ENCODE peak calls at places on chromosomes 4 and X, in five cellular contexts. One of them, this sample, is unnamed.
A peak's percentile ranks its signal among the peaks of the same experiment; 100 is the strongest.

GRCh38 chrX:45011131-45011530 is 138.1 kb downstream of the KDM6A start:
- DNase-seq in H9: no peak
- DNase-seq in cardiac muscle cell: peak; percentile 20
- DNase-seq in fibroblast of lung: peak; percentile 89
- DNase-seq in PC-3: peak; percentile 85
- DNase-seq in this sample: no peak

GRCh38 chr4:129095811-129096454 is at the start of gene C4orf33:
- DNase-seq in H9: peak; percentile 74
- DNase-seq in cardiac muscle cell: peak; percentile 81
- DNase-seq in fibroblast of lung: peak; percentile 69
- DNase-seq in PC-3: peak; percentile 66
- DNase-seq in this sample: peak; percentile 71

GRCh38 chr4:176769519-176769918 is 23.2 kb downstream of the VEGFC start:
- DNase-seq in H9: no peak
- DNase-seq in cardiac muscle cell: peak; percentile 91
- DNase-seq in fibroblast of lung: peak; percentile 98
- DNase-seq in PC-3: peak; percentile 82
- DNase-seq in this sample: no peak

GRCh38 chr4:680931-681645 is 6.7 kb downstream of the MYL5 start:
- DNase-seq in H9: peak; percentile 77
- DNase-seq in cardiac muscle cell: peak; percentile 53
- DNase-seq in fibroblast of lung: no peak
- DNase-seq in PC-3: peak; percentile 52
- DNase-seq in this sample: peak; percentile 62

GRCh38 chrX:95056901-95057300 is 1382.9 kb downstream of the FAM133A start:
- DNase-seq in H9: no peak
- DNase-seq in cardiac muscle cell: peak; percentile 30
- DNase-seq in fibroblast of lung: peak; percentile 37
- DNase-seq in PC-3: peak; percentile 46
- DNase-seq in this sample: no peak

GRCh38 chr4:75189976-75190375 is 257.1 kb downstream of the PARM1 start:
- DNase-seq in H9: no peak
- DNase-seq in cardiac muscle cell: no peak
- DNase-seq in fibroblast of lung: no peak
- DNase-seq in PC-3: no peak
- DNase-seq in this sample: no peak

GRCh38 chr4:150173420-150173819 is 95.2 kb downstream of the DCLK2 start:
- DNase-seq in H9: no peak
- DNase-seq in cardiac muscle cell: no peak
- DNase-seq in fibroblast of lung: peak; percentile 72
- DNase-seq in PC-3: no peak
- DNase-seq in this sample: no peak

GRCh38 chr4:3711183-3712111 is 54.7 kb upstream of the ADRA2C start:
- DNase-seq in H9: no peak
- DNase-seq in cardiac muscle cell: no peak
- DNase-seq in fibroblast of lung: no peak
- DNase-seq in PC-3: no peak
- DNase-seq in this sample: no peak

GRCh38 chr4:153232768-153233167 is 28.5 kb downstream of the TRIM2 start:
- DNase-seq in H9: peak; percentile 83
- DNase-seq in cardiac muscle cell: no peak
- DNase-seq in fibroblast of lung: no peak
- DNase-seq in PC-3: peak; percentile 38
- DNase-seq in this sample: no peak

GRCh38 chrX:154797006-154797405 is 8.3 kb downstream of the MPP1 start:
- DNase-seq in H9: no peak
- DNase-seq in cardiac muscle cell: peak; percentile 21
- DNase-seq in fibroblast of lung: peak; percentile 27
- DNase-seq in PC-3: peak; percentile 20
- DNase-seq in this sample: no peak

GRCh38 chrX:148804579-148804978 is 304.2 kb downstream of the AFF2 start:
- DNase-seq in H9: no peak
- DNase-seq in cardiac muscle cell: no peak
- DNase-seq in fibroblast of lung: no peak
- DNase-seq in PC-3: no peak
- DNase-seq in this sample: no peak

GRCh38 chr4:183960912-183961569 is 55.9 kb downstream of the STOX2 start:
- DNase-seq in H9: no peak
- DNase-seq in cardiac muscle cell: no peak
- DNase-seq in fibroblast of lung: no peak
- DNase-seq in PC-3: peak; percentile 24
- DNase-seq in this sample: no peak
- H3K27me3 ChIP-seq in H9: no peaks in the 10 kb centered on the region
- H3K27me3 ChIP-seq in cardiac muscle cell: no peaks in the 10 kb centered on the region
- H3K27me3 ChIP-seq in fibroblast of lung: no peaks in the 10 kb centered on the region
- H3K27me3 ChIP-seq in PC-3: peaks cover 43% of the 10 kb centered on the region
- H3K27me3 ChIP-seq in this sample: no peaks in the 10 kb centered on the region

GRCh38 chr4:2255501-2256155 is 6.3 kb downstream of the MXD4 start:
- DNase-seq in H9: peak; percentile 33
- DNase-seq in cardiac muscle cell: peak; percentile 76
- DNase-seq in fibroblast of lung: peak; percentile 49
- DNase-seq in PC-3: no peak
- DNase-seq in this sample: no peak
- H3K4me1 ChIP-seq in H9: no peaks in the 10 kb centered on the region
- H3K4me1 ChIP-seq in cardiac muscle cell: no peaks in the 10 kb centered on the region
- H3K4me1 ChIP-seq in fibroblast of lung: peaks cover 11% of the 10 kb centered on the region
- H3K4me1 ChIP-seq in PC-3: peaks cover 2% of the 10 kb centered on the region
- H3K4me1 ChIP-seq in this sample: peaks cover 13% of the 10 kb centered on the region

GRCh38 chrX:40105791-40106676 is 8.3 kb upstream of the BCOR start:
- DNase-seq in H9: peak; percentile 87
- DNase-seq in cardiac muscle cell: peak; percentile 52
- DNase-seq in fibroblast of lung: peak; percentile 54
- DNase-seq in PC-3: peak; percentile 63
- DNase-seq in this sample: no peak

GRCh38 chrX:40103565-40104323 is 6.0 kb upstream of the BCOR start:
- DNase-seq in H9: no peak
- DNase-seq in cardiac muscle cell: no peak
- DNase-seq in fibroblast of lung: no peak
- DNase-seq in PC-3: no peak
- DNase-seq in this sample: no peak

GRCh38 chrX:40105016-40105790 is 7.4 kb upstream of the BCOR start:
- DNase-seq in H9: peak; percentile 63
- DNase-seq in cardiac muscle cell: peak; percentile 28
- DNase-seq in fibroblast of lung: peak; percentile 51
- DNase-seq in PC-3: no peak
- DNase-seq in this sample: no peak

GRCh38 chrX:40102393-40103381 is 4.9 kb upstream of the BCOR start:
- DNase-seq in H9: peak; percentile 58
- DNase-seq in cardiac muscle cell: no peak
- DNase-seq in fibroblast of lung: no peak
- DNase-seq in PC-3: no peak
- DNase-seq in this sample: no peak

DNA sequence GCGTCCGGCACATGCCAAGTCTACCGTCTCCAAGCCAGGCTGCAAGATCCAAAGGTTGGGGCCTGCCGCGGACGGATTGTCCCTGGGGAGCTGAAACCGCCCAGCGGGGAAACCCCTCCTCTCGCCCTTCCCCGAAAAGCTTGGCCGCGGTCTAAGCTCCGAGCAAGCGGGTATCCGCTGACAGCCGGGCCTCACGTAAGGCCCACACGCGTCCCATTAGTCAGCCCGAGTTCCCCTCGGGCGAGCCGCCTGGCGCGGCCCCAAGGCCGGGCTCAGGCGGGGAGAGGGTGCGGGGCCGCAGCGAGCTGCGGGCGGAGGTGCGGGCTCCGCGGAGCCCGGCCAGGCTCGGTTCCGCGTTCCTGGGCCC is 6.9 kb upstream of the BCOR start:
- DNase-seq in H9: no peak
- DNase-seq in cardiac muscle cell: peak; percentile 79
- DNase-seq in fibroblast of lung: peak; percentile 69
- DNase-seq in PC-3: peak; percentile 65
- DNase-seq in this sample: no peak
- H3K27me3 ChIP-seq in H9: peaks cover 48% of the 10 kb centered on the region
- H3K27me3 ChIP-seq in cardiac muscle cell: no peaks in the 10 kb centered on the region
- H3K27me3 ChIP-seq in fibroblast of lung: no peaks in the 10 kb centered on the region
- H3K27me3 ChIP-seq in PC-3: no peaks in the 10 kb centered on the region
- H3K27me3 ChIP-seq in this sample: no peaks in the 10 kb centered on the region

DNA sequence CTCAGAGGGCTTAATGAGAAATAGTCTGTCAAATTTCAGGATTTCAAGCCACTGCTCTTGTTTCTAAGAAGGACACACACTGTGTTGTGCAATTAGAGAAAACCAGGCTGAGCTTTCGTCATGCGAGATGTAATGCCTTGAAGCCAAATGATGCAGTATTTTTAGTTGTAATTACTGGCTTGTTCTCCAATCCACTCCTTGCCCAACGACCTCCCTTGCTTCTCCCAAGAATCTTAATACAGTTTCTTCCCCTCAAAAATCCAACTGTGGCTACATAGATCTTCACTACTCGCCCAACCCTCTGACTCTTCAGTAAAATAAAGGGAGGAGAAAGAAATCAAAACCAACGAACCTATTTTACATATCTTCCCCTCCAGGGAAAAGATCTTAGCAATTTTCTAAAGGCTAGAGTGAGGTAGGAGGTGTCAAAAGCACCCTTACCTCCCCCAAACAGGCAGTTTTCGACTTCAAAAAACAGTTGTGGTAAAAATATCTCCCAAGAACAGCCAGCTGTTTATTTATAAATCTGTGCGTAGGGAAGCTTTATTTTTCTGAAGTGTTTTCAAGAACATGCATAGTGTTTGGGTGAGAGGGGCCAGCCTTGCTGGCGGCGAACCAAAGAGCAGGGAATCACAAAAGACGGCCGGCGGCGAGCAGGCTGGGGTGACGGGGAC is 68.7 kb downstream of the MGST2 start:
- DNase-seq in H9: no peak
- DNase-seq in cardiac muscle cell: peak; percentile 89
- DNase-seq in fibroblast of lung: peak; percentile 46
- DNase-seq in PC-3: no peak
- DNase-seq in this sample: no peak
- H3K4me1 ChIP-seq in H9: peaks cover 6% of the 10 kb centered on the region
- H3K4me1 ChIP-seq in cardiac muscle cell: peaks cover 47% of the 10 kb centered on the region
- H3K4me1 ChIP-seq in fibroblast of lung: peaks cover 3% of the 10 kb centered on the region
- H3K4me1 ChIP-seq in PC-3: peaks cover 3% of the 10 kb centered on the region
- H3K4me1 ChIP-seq in this sample: peaks cover 4% of the 10 kb centered on the region

GRCh38 chr4:100880012-100880411 is 362.2 kb upstream of the EMCN start:
- DNase-seq in H9: no peak
- DNase-seq in cardiac muscle cell: peak; percentile 6
- DNase-seq in fibroblast of lung: peak; percentile 19
- DNase-seq in PC-3: no peak
- DNase-seq in this sample: no peak
- H3K27me3 ChIP-seq in H9: no peaks in the 10 kb centered on the region
- H3K27me3 ChIP-seq in cardiac muscle cell: no peaks in the 10 kb centered on the region
- H3K27me3 ChIP-seq in fibroblast of lung: no peaks in the 10 kb centered on the region
- H3K27me3 ChIP-seq in PC-3: no peaks in the 10 kb centered on the region
- H3K27me3 ChIP-seq in this sample: no peaks in the 10 kb centered on the region

GRCh38 chr4:184812181-184812542 is 13.6 kb downstream of the ACSL1 start:
- DNase-seq in H9: no peak
- DNase-seq in cardiac muscle cell: no peak
- DNase-seq in fibroblast of lung: no peak
- DNase-seq in PC-3: no peak
- DNase-seq in this sample: no peak

GRCh38 chr4:184812651-184813181 is 13.1 kb downstream of the ACSL1 start:
- DNase-seq in H9: no peak
- DNase-seq in cardiac muscle cell: peak; percentile 73
- DNase-seq in fibroblast of lung: peak; percentile 22
- DNase-seq in PC-3: peak; percentile 61
- DNase-seq in this sample: no peak

GRCh38 chr4:184810720-184811119 is 15.0 kb downstream of the ACSL1 start:
- DNase-seq in H9: no peak
- DNase-seq in cardiac muscle cell: no peak
- DNase-seq in fibroblast of lung: no peak
- DNase-seq in PC-3: no peak
- DNase-seq in this sample: no peak

GRCh38 chr4:184808719-184809062 is 17.1 kb downstream of the ACSL1 start:
- DNase-seq in H9: no peak
- DNase-seq in cardiac muscle cell: no peak
- DNase-seq in fibroblast of lung: no peak
- DNase-seq in PC-3: no peak
- DNase-seq in this sample: no peak

GRCh38 chr4:184811484-184812180 is 14.1 kb downstream of the ACSL1 start:
- DNase-seq in H9: no peak
- DNase-seq in cardiac muscle cell: peak; percentile 68
- DNase-seq in fibroblast of lung: no peak
- DNase-seq in PC-3: no peak
- DNase-seq in this sample: no peak
- H3K4me1 ChIP-seq in H9: no peaks in the 10 kb centered on the region
- H3K4me1 ChIP-seq in cardiac muscle cell: peaks cover 52% of the 10 kb centered on the region
- H3K4me1 ChIP-seq in fibroblast of lung: peaks cover 4% of the 10 kb centered on the region
- H3K4me1 ChIP-seq in PC-3: peaks cover 66% of the 10 kb centered on the region
- H3K4me1 ChIP-seq in this sample: peaks cover 48% of the 10 kb centered on the region

DNA sequence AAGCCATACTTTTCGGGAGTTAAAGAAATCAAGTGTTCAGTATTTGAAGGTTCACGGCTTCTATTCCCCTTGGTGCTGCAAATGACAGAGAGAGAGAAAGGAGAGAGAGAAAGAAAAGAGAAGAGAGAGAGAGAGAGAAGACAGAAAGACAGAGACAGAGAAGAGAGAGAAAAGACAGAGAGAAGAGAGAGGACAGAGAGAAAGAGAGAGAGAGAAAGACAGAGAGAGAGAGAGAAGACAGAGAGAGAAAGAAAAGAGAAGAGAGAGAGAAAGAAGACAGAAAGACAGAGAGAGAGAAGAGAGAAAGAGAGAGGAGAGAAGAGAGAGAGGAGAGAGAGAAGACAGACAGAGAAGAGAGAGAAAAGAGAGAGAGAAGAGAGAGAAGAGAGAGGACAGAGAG is 8.5 kb upstream of the SHOX start:
- DNase-seq in H9: no peak
- DNase-seq in cardiac muscle cell: no peak
- DNase-seq in fibroblast of lung: no peak
- DNase-seq in PC-3: no peak
- DNase-seq in this sample: no peak
- H3K27me3 ChIP-seq in H9: peaks cover 91% of the 10 kb centered on the region
- H3K27me3 ChIP-seq in cardiac muscle cell: peaks cover 94% of the 10 kb centered on the region
- H3K27me3 ChIP-seq in fibroblast of lung: no peaks in the 10 kb centered on the region
- H3K27me3 ChIP-seq in PC-3: peaks cover 14% of the 10 kb centered on the region
- H3K27me3 ChIP-seq in this sample: peaks cover 21% of the 10 kb centered on the region

DNA sequence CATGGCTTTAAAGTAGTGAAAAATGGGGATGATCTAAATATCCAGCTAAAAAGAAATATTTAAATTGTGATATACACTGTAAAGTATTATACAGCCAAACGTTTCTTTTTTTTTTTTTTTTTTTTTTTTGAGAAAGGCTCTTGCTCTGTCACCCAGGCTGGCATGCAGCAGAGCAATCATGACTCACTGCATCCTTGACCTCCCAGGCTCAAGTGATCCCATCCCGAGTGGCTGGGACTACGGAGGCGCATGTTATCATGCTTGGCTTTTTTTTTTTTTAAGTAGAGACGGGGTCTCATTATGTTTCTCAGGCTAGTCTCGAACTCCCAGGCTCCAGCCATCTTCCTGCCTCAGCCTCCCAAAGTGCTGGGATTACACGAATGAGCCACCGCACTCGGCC is 17.1 kb downstream of the SMIM14 start:
- DNase-seq in H9: peak; percentile 44
- DNase-seq in cardiac muscle cell: peak; percentile 74
- DNase-seq in fibroblast of lung: peak; percentile 81
- DNase-seq in PC-3: peak; percentile 75
- DNase-seq in this sample: peak; percentile 69
- H3K4me1 ChIP-seq in H9: no peaks in the 10 kb centered on the region
- H3K4me1 ChIP-seq in cardiac muscle cell: no peaks in the 10 kb centered on the region
- H3K4me1 ChIP-seq in fibroblast of lung: peaks cover 6% of the 10 kb centered on the region
- H3K4me1 ChIP-seq in PC-3: peaks cover 40% of the 10 kb centered on the region
- H3K4me1 ChIP-seq in this sample: peaks cover 34% of the 10 kb centered on the region